ENCODE peak calls at places on chromosomes 7 and 10, in six cellular contexts. One of them, this sample, is unnamed.

GRCh38 chr7:114082934-114083647 is 164.3 kb upstream of the PPP1R3A start:
- DNase-seq in epithelial cell of esophagus: no peak
- DNase-seq in heart right ventricle: no peak
- DNase-seq in left ventricle myocardium inferior: peak; percentile 16
- DNase-seq in HFFc6: no peak
- DNase-seq in tibial artery: peak; percentile 23
- DNase-seq in this sample: peak; percentile 56

GRCh38 chr10:100811752-100812750 is 66.7 kb downstream of the PAX2 start:
- DNase-seq in tibial artery: no peak
- DNase-seq in HFFc6: no peak
- DNase-seq in left ventricle myocardium inferior: no peak
- DNase-seq in heart right ventricle: no peak
- DNase-seq in epithelial cell of esophagus: no peak
- DNase-seq in this sample: no peak

GRCh38 chr10:105691811-105692210 is 1050.7 kb downstream of the SORCS3 start:
- DNase-seq in epithelial cell of esophagus: peak; percentile 55
- DNase-seq in left ventricle myocardium inferior: no peak
- DNase-seq in heart right ventricle: no peak
- DNase-seq in tibial artery: no peak
- DNase-seq in HFFc6: no peak
- DNase-seq in this sample: peak; percentile 6

GRCh38 chr7:148914208-148914777 is 30.2 kb upstream of the EZH2 start:
- DNase-seq in HFFc6: peak; percentile 35
- DNase-seq in left ventricle myocardium inferior: no peak
- DNase-seq in epithelial cell of esophagus: peak; percentile 81
- DNase-seq in tibial artery: no peak
- DNase-seq in heart right ventricle: no peak
- DNase-seq in this sample: peak; percentile 74

GRCh38 chr7:156402255-156402654 is 238.3 kb upstream of the RNF32 start:
- DNase-seq in left ventricle myocardium inferior: no peak
- DNase-seq in HFFc6: no peak
- DNase-seq in epithelial cell of esophagus: no peak
- DNase-seq in heart right ventricle: no peak
- DNase-seq in tibial artery: no peak
- DNase-seq in this sample: no peak

GRCh38 chr10:34933676-34934075 is 118.6 kb upstream of the PARD3 start:
- DNase-seq in epithelial cell of esophagus: no peak
- DNase-seq in tibial artery: peak; percentile 54
- DNase-seq in HFFc6: no peak
- DNase-seq in heart right ventricle: peak; percentile 55
- DNase-seq in left ventricle myocardium inferior: peak; percentile 59
- DNase-seq in this sample: peak; percentile 73

GRCh38 chr10:97169911-97170693 is 15.7 kb downstream of the SLIT1 start:
- DNase-seq in heart right ventricle: peak; percentile 68
- DNase-seq in HFFc6: no peak
- DNase-seq in epithelial cell of esophagus: peak; percentile 29
- DNase-seq in tibial artery: no peak
- DNase-seq in left ventricle myocardium inferior: peak; percentile 47
- DNase-seq in this sample: no peak

GRCh38 chr7:91913612-91914011 is 27.1 kb upstream of the AKAP9 start:
- DNase-seq in heart right ventricle: no peak
- DNase-seq in left ventricle myocardium inferior: no peak
- DNase-seq in tibial artery: no peak
- DNase-seq in HFFc6: peak; percentile 59
- DNase-seq in epithelial cell of esophagus: peak; percentile 8
- DNase-seq in this sample: peak; percentile 35

GRCh38 chr7:19982841-19983835 is 209.7 kb upstream of the TMEM196 start:
- DNase-seq in epithelial cell of esophagus: peak; percentile 65
- DNase-seq in HFFc6: peak; percentile 15
- DNase-seq in tibial artery: peak; percentile 57
- DNase-seq in heart right ventricle: no peak
- DNase-seq in left ventricle myocardium inferior: no peak
- DNase-seq in this sample: peak; percentile 82

GRCh38 chr7:138890782-138891445 is 90.3 kb downstream of the KIAA1549 start:
- DNase-seq in tibial artery: no peak
- DNase-seq in heart right ventricle: no peak
- DNase-seq in epithelial cell of esophagus: peak; percentile 30
- DNase-seq in left ventricle myocardium inferior: peak; percentile 30
- DNase-seq in HFFc6: peak; percentile 92
- DNase-seq in this sample: peak; percentile 50

GRCh38 chr10:5547684-5547933 is 22.8 kb downstream of the CALML3 start:
- DNase-seq in HFFc6: no peak
- DNase-seq in heart right ventricle: no peak
- DNase-seq in epithelial cell of esophagus: no peak
- DNase-seq in tibial artery: no peak
- DNase-seq in left ventricle myocardium inferior: no peak
- DNase-seq in this sample: peak; percentile 55

GRCh38 chr10:131746241-131746711 is 154.5 kb upstream of the PPP2R2D start:
- DNase-seq in left ventricle myocardium inferior: no peak
- DNase-seq in heart right ventricle: no peak
- DNase-seq in tibial artery: no peak
- DNase-seq in epithelial cell of esophagus: no peak
- DNase-seq in HFFc6: no peak
- DNase-seq in this sample: no peak

GRCh38 chr10:77710759-77711682 is 73.4 kb upstream of the KCNMA1 start:
- DNase-seq in tibial artery: peak; percentile 71
- DNase-seq in epithelial cell of esophagus: peak; percentile 62
- DNase-seq in heart right ventricle: peak; percentile 82
- DNase-seq in HFFc6: peak; percentile 37
- DNase-seq in left ventricle myocardium inferior: peak; percentile 69
- DNase-seq in this sample: peak; percentile 63

GRCh38 chr10:125692246-125692931 is 9.4 kb upstream of the TEX36 start:
- DNase-seq in HFFc6: peak; percentile 76
- DNase-seq in tibial artery: no peak
- DNase-seq in heart right ventricle: no peak
- DNase-seq in left ventricle myocardium inferior: no peak
- DNase-seq in epithelial cell of esophagus: no peak
- DNase-seq in this sample: no peak

GRCh38 chr10:103885617-103886016 is 30.2 kb upstream of the SH3PXD2A start:
- DNase-seq in heart right ventricle: no peak
- DNase-seq in left ventricle myocardium inferior: no peak
- DNase-seq in HFFc6: no peak
- DNase-seq in epithelial cell of esophagus: peak; percentile 40
- DNase-seq in tibial artery: peak; percentile 23
- DNase-seq in this sample: peak; percentile 88

GRCh38 chr10:72277340-72277995 is 3.7 kb downstream of the DDIT4 start:
- DNase-seq in HFFc6: no peak
- DNase-seq in left ventricle myocardium inferior: no peak
- DNase-seq in tibial artery: no peak
- DNase-seq in epithelial cell of esophagus: no peak
- DNase-seq in heart right ventricle: no peak
- DNase-seq in this sample: no peak

GRCh38 chr7:81624021-81624630 is 145.7 kb downstream of the HGF start:
- DNase-seq in HFFc6: no peak
- DNase-seq in tibial artery: no peak
- DNase-seq in left ventricle myocardium inferior: no peak
- DNase-seq in heart right ventricle: no peak
- DNase-seq in epithelial cell of esophagus: no peak
- DNase-seq in this sample: peak; percentile 46

GRCh38 chr10:131035779-131036178 is 275.7 kb downstream of the TCERG1L start:
- DNase-seq in HFFc6: no peak
- DNase-seq in left ventricle myocardium inferior: no peak
- DNase-seq in tibial artery: no peak
- DNase-seq in epithelial cell of esophagus: no peak
- DNase-seq in heart right ventricle: no peak
- DNase-seq in this sample: no peak

GRCh38 chr10:122051609-122052385 is 62.8 kb downstream of the TACC2 start:
- DNase-seq in epithelial cell of esophagus: peak; percentile 83
- DNase-seq in heart right ventricle: peak; percentile 38
- DNase-seq in tibial artery: peak; percentile 60
- DNase-seq in HFFc6: peak; percentile 80
- DNase-seq in left ventricle myocardium inferior: no peak
- DNase-seq in this sample: peak; percentile 71

DNA sequence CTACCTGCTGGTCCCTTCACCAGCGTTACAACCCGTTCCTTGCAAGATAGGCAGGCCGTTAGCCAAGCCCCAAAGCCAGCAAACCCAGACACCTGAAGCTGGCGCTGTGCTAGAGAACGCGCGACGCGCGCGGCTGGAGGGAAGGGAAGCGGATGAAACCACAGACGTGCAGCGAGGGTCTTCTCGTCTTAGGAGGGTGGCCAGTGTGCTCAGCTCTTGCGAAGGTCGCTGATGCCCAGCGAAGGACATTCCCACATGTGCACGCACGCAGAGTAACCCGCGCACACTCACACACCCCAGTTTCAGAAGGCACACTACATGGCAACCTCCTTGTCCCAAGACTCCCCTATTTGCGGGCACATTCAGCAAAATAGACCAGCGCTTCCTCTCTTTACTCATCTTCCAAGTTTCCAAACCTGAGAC is 941 bp downstream of the TMEM26 start:
- DNase-seq in tibial artery: no peak
- DNase-seq in HFFc6: no peak
- DNase-seq in heart right ventricle: peak; percentile 23
- DNase-seq in epithelial cell of esophagus: no peak
- DNase-seq in left ventricle myocardium inferior: no peak
- DNase-seq in this sample: no peak
- TF ChIP-seq CTCF in tibial artery: no peak
- TF ChIP-seq CTCF in HFFc6: no peak
- TF ChIP-seq CTCF in heart right ventricle: no peak
- TF ChIP-seq CTCF in epithelial cell of esophagus: no peak
- TF ChIP-seq CTCF in left ventricle myocardium inferior: no peak
- TF ChIP-seq CTCF in this sample: no peak

GRCh38 chr7:87152112-87152896 is at the start of gene DMTF1:
- DNase-seq in left ventricle myocardium inferior: peak; percentile 94
- DNase-seq in heart right ventricle: peak; percentile 95
- DNase-seq in tibial artery: peak; percentile 95
- DNase-seq in HFFc6: peak; percentile 96
- DNase-seq in epithelial cell of esophagus: peak; percentile 95
- DNase-seq in this sample: peak; percentile 98
- TF ChIP-seq CTCF in left ventricle myocardium inferior: peak; percentile 24
- TF ChIP-seq CTCF in heart right ventricle: no peak
- TF ChIP-seq CTCF in tibial artery: no peak
- TF ChIP-seq CTCF in HFFc6: no peak
- TF ChIP-seq CTCF in epithelial cell of esophagus: no peak
- TF ChIP-seq CTCF in this sample: no peak

GRCh38 chr10:89442347-89442746 is 28.0 kb downstream of the IFIT5 start:
- DNase-seq in HFFc6: no peak
- DNase-seq in heart right ventricle: no peak
- DNase-seq in left ventricle myocardium inferior: no peak
- DNase-seq in epithelial cell of esophagus: no peak
- DNase-seq in tibial artery: no peak
- DNase-seq in this sample: no peak
- TF ChIP-seq CTCF in HFFc6: no peak
- TF ChIP-seq CTCF in heart right ventricle: no peak
- TF ChIP-seq CTCF in left ventricle myocardium inferior: no peak
- TF ChIP-seq CTCF in epithelial cell of esophagus: no peak
- TF ChIP-seq CTCF in tibial artery: no peak
- TF ChIP-seq CTCF in this sample: no peak

DNA sequence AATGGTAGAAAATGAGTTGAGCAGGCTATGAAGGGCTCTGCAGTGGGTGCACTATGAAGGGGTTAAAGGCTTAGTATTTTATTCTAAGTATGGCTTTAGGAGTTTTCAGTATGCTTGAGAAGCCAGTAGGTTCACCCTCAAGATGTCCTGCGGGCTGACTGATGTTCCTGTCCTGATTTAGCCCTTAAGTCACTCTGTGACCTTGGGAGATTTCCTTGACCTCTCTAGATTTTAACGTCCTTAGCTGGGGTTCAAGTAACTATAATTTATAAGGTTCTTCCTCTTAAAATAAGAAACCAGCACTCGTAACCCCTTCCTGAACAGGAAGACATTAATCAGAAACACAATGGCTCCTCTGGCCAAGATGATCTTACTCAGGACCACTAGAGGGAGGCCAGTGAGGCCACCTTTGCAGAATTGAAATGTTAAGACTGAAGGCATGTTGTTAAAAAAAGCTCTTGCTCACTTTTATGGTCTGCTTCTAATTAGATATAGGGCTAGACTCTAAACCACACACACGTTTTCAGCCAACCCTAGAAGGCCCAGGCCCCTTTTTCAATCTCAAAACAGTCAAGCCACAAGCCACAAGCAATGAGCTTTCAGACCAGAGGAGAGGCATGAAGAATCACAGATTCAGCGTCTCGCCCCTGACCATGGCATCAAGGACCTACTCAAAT is 42.0 kb downstream of the CDK1 start:
- DNase-seq in HFFc6: peak; percentile 63
- DNase-seq in tibial artery: no peak
- DNase-seq in left ventricle myocardium inferior: no peak
- DNase-seq in heart right ventricle: no peak
- DNase-seq in epithelial cell of esophagus: no peak
- DNase-seq in this sample: peak; percentile 88
- TF ChIP-seq CTCF in HFFc6: peak; percentile 74
- TF ChIP-seq CTCF in tibial artery: peak; percentile 7
- TF ChIP-seq CTCF in left ventricle myocardium inferior: peak; percentile 56
- TF ChIP-seq CTCF in heart right ventricle: no peak
- TF ChIP-seq CTCF in epithelial cell of esophagus: no peak
- TF ChIP-seq CTCF in this sample: peak; percentile 65

DNA sequence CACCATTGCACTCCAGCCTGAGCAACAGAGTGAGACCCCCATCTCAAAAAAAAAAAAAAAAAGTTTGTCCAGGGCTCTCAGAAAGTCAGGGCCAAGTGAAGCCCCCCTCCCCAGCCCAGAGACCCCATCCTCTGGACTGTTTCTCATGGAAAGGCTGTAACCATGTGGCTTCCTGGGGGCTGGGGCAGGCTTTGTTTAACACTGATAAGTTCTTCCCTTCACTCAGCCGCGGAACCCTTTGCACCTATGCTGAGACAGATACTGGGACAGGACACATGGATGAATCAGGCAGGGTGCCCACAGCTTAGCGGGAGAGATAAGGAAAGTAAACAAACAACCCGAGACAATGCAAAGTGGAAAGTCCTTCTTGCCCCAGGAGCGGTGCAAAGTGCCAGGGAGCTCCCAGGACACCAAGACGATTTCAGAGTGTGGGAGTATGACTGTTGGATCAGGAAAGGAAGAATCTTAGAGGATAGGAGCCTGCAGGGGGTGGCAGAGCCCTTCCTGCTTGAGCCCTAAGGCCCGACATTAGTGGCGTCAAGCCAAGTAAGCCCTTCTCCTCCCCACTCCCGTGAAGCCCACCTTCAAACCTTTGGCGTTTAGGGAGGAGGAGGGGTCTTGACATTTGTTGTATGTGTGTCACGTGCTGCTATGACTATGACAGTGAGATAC is 11.6 kb downstream of the MLXIPL start:
- DNase-seq in HFFc6: peak; percentile 26
- DNase-seq in tibial artery: no peak
- DNase-seq in heart right ventricle: no peak
- DNase-seq in left ventricle myocardium inferior: no peak
- DNase-seq in epithelial cell of esophagus: peak; percentile 46
- DNase-seq in this sample: peak; percentile 37
- TF ChIP-seq CTCF in HFFc6: peak; percentile 54
- TF ChIP-seq CTCF in tibial artery: no peak
- TF ChIP-seq CTCF in heart right ventricle: no peak
- TF ChIP-seq CTCF in left ventricle myocardium inferior: no peak
- TF ChIP-seq CTCF in epithelial cell of esophagus: peak; percentile 19
- TF ChIP-seq CTCF in this sample: peak; percentile 27

This sample was measured in astrocyte of the spinal cord.